ENCODE peak calls at places on chromosomes 5 and 9, in nine cellular contexts. G, R, P, M, J, N, W, S and U are unnamed samples.

GRCh38 chr9:136614372-136614922 is 48.3 kb upstream of the EGFL7 start:
- DNase-seq in G (no peak), R (no peak), P (peak), M (no peak), J (no peak), N (peak), W (peak), S (peak), U (no peak)

GRCh38 chr5:84130006-84130580 is 254.6 kb downstream of the EDIL3 start:
- DNase-seq in G (no peak), R (no peak), P (no peak), M (no peak), J (no peak), N (no peak), W (no peak), S (peak), U (no peak)

GRCh38 chr5:12672141-12672540 is 767.9 kb upstream of the CTNND2 start:
- DNase-seq in G (peak), R (no peak), P (no peak), M (no peak), J (no peak), N (no peak), W (no peak), S (no peak), U (no peak)

GRCh38 chr5:111739423-111739822 is 17.6 kb downstream of the NREP start:
- DNase-seq in G (no peak), R (no peak), P (no peak), M (no peak), J (no peak), N (no peak), W (no peak), S (no peak), U (no peak)

GRCh38 chr5:178116406-178116885 is 3.1 kb downstream of the N4BP3 start:
- DNase-seq in G (no peak), R (no peak), P (no peak), M (no peak), J (no peak), N (no peak), W (no peak), S (no peak), U (no peak)

GRCh38 chr5:143605403-143606005 is 202.0 kb upstream of the NR3C1 start:
- DNase-seq in G (no peak), R (no peak), P (no peak), M (no peak), J (no peak), N (peak), W (peak), S (peak), U (no peak)

GRCh38 chr5:157603333-157604190 is 28.0 kb upstream of the ADAM19 start:
- DNase-seq in G (peak), R (no peak), P (peak), M (no peak), J (no peak), N (peak), W (peak), S (peak), U (peak)

GRCh38 chr9:20804476-20805253 is 120.6 kb downstream of the FOCAD start:
- DNase-seq in G (no peak), R (no peak), P (no peak), M (no peak), J (no peak), N (no peak), W (no peak), S (no peak), U (no peak)

GRCh38 chr9:21993893-21994525 is at the start of gene CDKN2A:
- DNase-seq in G (peak), R (peak), P (no peak), M (peak), J (peak), N (no peak), W (no peak), S (peak), U (peak)

GRCh38 chr5:14450055-14450524 is 131.5 kb upstream of the OTULINL start:
- DNase-seq in G (no peak), R (no peak), P (peak), M (no peak), J (no peak), N (peak), W (peak), S (peak), U (no peak)

GRCh38 chr5:74946471-74946870 is 80.3 kb upstream of the FAM169A start:
- DNase-seq in G (no peak), R (no peak), P (no peak), M (no peak), J (no peak), N (no peak), W (no peak), S (no peak), U (no peak)

GRCh38 chr9:135840539-135840938 is 66.8 kb downstream of the CAMSAP1 start:
- DNase-seq in G (no peak), R (no peak), P (no peak), M (no peak), J (no peak), N (no peak), W (no peak), S (no peak), U (no peak)

GRCh38 chr5:36045895-36046294 is 20.8 kb downstream of the UGT3A2 start:
- DNase-seq in G (no peak), R (no peak), P (no peak), M (no peak), J (no peak), N (no peak), W (no peak), S (no peak), U (no peak)

GRCh38 chr5:36040651-36041536 is 25.8 kb downstream of the UGT3A2 start:
- DNase-seq in G (no peak), R (no peak), P (no peak), M (no peak), J (no peak), N (no peak), W (no peak), S (no peak), U (no peak)

GRCh38 chr5:36035696-36036095 is 31.0 kb downstream of the UGT3A2 start:
- DNase-seq in G (no peak), R (no peak), P (no peak), M (no peak), J (no peak), N (no peak), W (no peak), S (no peak), U (no peak)

GRCh38 chr5:36041537-36041845 is 25.2 kb downstream of the UGT3A2 start:
- DNase-seq in G (peak), R (no peak), P (no peak), M (no peak), J (no peak), N (no peak), W (no peak), S (no peak), U (peak)
- TF ChIP-seq CTCF in G (no peak), R (peak), P (no peak), M (no peak), J (no peak), N (no peak), W (no peak), S (no peak), U (no peak)

GRCh38 chr5:151153300-151153699 is 4.3 kb downstream of the ANXA6 start:
- DNase-seq in G (no peak), R (no peak), P (no peak), M (no peak), J (no peak), N (no peak), W (no peak), S (no peak), U (no peak)

GRCh38 chr5:151150484-151151262 is 6.9 kb downstream of the ANXA6 start:
- DNase-seq in G (no peak), R (no peak), P (no peak), M (peak), J (peak), N (peak), W (peak), S (peak), U (no peak)

GRCh38 chr5:151153766-151154272 is 3.8 kb downstream of the ANXA6 start:
- DNase-seq in G (no peak), R (no peak), P (no peak), M (no peak), J (no peak), N (no peak), W (no peak), S (no peak), U (no peak)

GRCh38 chr5:151151793-151152192 is 5.8 kb downstream of the ANXA6 start:
- DNase-seq in G (no peak), R (no peak), P (no peak), M (no peak), J (no peak), N (peak), W (no peak), S (peak), U (no peak)

GRCh38 chr5:151151263-151151660 is 6.3 kb downstream of the ANXA6 start:
- DNase-seq in G (no peak), R (no peak), P (no peak), M (no peak), J (no peak), N (no peak), W (no peak), S (no peak), U (no peak)
- TF ChIP-seq CTCF in G (no peak), R (no peak), P (no peak), M (no peak), J (no peak), N (no peak), W (no peak), S (no peak), U (no peak)

GRCh38 chr9:107486674-107487520 is 2.7 kb downstream of the KLF4 start:
- DNase-seq in G (no peak), R (no peak), P (no peak), M (no peak), J (no peak), N (peak), W (no peak), S (no peak), U (no peak)

GRCh38 chr9:107481035-107481434 is 8.5 kb downstream of the KLF4 start:
- DNase-seq in G (peak), R (no peak), P (no peak), M (no peak), J (no peak), N (peak), W (no peak), S (no peak), U (no peak)

GRCh38 chr9:107483666-107484065 is 5.9 kb downstream of the KLF4 start:
- DNase-seq in G (no peak), R (no peak), P (no peak), M (no peak), J (no peak), N (no peak), W (no peak), S (no peak), U (no peak)

GRCh38 chr9:107485451-107486043 is 4.0 kb downstream of the KLF4 start:
- DNase-seq in G (no peak), R (no peak), P (no peak), M (no peak), J (peak), N (peak), W (no peak), S (no peak), U (no peak)

GRCh38 chr9:107484117-107484723 is 5.3 kb downstream of the KLF4 start:
- DNase-seq in G (peak), R (peak), P (no peak), M (peak), J (no peak), N (peak), W (peak), S (peak), U (peak)
- TF ChIP-seq CTCF in G (peak), R (peak), P (peak), M (no peak), J (peak), N (peak), W (peak), S (peak), U (peak)

GRCh38 chr5:169089343-169089742 is 211.6 kb downstream of the SLIT3 start:
- DNase-seq in G (peak), R (no peak), P (no peak), M (no peak), J (no peak), N (no peak), W (no peak), S (no peak), U (no peak)
- TF ChIP-seq CTCF in G (peak), R (no peak), P (no peak), M (peak), J (no peak), N (no peak), W (peak), S (no peak), U (no peak)